ENCODE peak calls at places on chromosomes 16 and 17, in ten cellular contexts. Z is AG04450; F is astrocyte of the cerebellum; R is Karpas-422; J is HAP-1; B is A673; I is coronary artery; O is colonic mucosa; N is naive thymus-derived CD4-positive, alpha-beta T cell; E is cardiac fibroblast. A is an unnamed sample.

GRCh38 chr16:80285089-80285488 is 255.7 kb upstream of the DYNLRB2 start:
- DNase-seq in J (no peak), E (peak; percentile 81), N (no peak), I (no peak), R (no peak), Z (peak; percentile 47), O (no peak), B (no peak), F (no peak), A (no peak)

GRCh38 chr16:70158261-70158939 is 15.2 kb upstream of the CLEC18C start:
- DNase-seq in B (no peak), Z (no peak), J (no peak), F (no peak), R (no peak), E (no peak), O (no peak), N (no peak), I (no peak), A (no peak)

GRCh38 chr17:11943759-11944347 is 53.4 kb downstream of the ZNF18 start:
- DNase-seq in B (no peak), F (no peak), N (no peak), J (no peak), R (no peak), I (no peak), E (no peak), Z (no peak), O (no peak), A (no peak)

GRCh38 chr17:47718634-47719405 is 14.2 kb upstream of the TBX21 start:
- DNase-seq in J (no peak), Z (no peak), E (no peak), O (no peak), B (no peak), I (no peak), F (no peak), R (no peak), N (no peak), A (no peak)

GRCh38 chr17:2758870-2759269 is 9.4 kb upstream of the CCDC92B start:
- DNase-seq in Z (no peak), N (no peak), R (no peak), F (no peak), O (no peak), E (no peak), I (no peak), J (no peak), B (no peak), A (no peak)

GRCh38 chr16:72162105-72162680 is 9.8 kb downstream of the PMFBP1 start:
- DNase-seq in F (no peak), I (no peak), O (no peak), Z (no peak), J (peak; percentile 96), N (no peak), R (no peak), B (no peak), E (peak; percentile 1), A (no peak)

GRCh38 chr16:49491736-49492089 is 118.1 kb downstream of the C16orf78 start:
- DNase-seq in R (no peak), B (peak; percentile 23), N (no peak), O (no peak), F (no peak), J (no peak), E (no peak), I (no peak), Z (no peak), A (peak; percentile 39)

GRCh38 chr17:80833952-80834895 is 157.4 kb upstream of the CHMP6 start:
- DNase-seq in E (peak; percentile 79), N (no peak), O (no peak), Z (no peak), B (no peak), F (no peak), R (no peak), J (no peak), I (no peak), A (no peak)

GRCh38 chr17:61551255-61551742 is 39.7 kb downstream of the NACA2 start:
- DNase-seq in Z (no peak), N (peak; percentile 16), J (peak; percentile 67), R (peak; percentile 56), O (no peak), E (peak; percentile 69), F (peak; percentile 48), B (peak; percentile 57), I (no peak), A (no peak)

GRCh38 chr16:23952128-23953041 is 116.6 kb downstream of the PRKCB start:
- DNase-seq in I (peak; percentile 26), E (no peak), J (no peak), F (no peak), O (peak; percentile 22), B (peak; percentile 92), N (peak; percentile 17), R (no peak), Z (no peak), A (no peak)

GRCh38 chr16:49644143-49644460 is 211.8 kb downstream of the ZNF423 start:
- DNase-seq in O (no peak), J (no peak), N (no peak), F (peak; percentile 16), Z (no peak), I (no peak), R (no peak), B (peak; percentile 60), E (peak; percentile 73), A (no peak)

DNA sequence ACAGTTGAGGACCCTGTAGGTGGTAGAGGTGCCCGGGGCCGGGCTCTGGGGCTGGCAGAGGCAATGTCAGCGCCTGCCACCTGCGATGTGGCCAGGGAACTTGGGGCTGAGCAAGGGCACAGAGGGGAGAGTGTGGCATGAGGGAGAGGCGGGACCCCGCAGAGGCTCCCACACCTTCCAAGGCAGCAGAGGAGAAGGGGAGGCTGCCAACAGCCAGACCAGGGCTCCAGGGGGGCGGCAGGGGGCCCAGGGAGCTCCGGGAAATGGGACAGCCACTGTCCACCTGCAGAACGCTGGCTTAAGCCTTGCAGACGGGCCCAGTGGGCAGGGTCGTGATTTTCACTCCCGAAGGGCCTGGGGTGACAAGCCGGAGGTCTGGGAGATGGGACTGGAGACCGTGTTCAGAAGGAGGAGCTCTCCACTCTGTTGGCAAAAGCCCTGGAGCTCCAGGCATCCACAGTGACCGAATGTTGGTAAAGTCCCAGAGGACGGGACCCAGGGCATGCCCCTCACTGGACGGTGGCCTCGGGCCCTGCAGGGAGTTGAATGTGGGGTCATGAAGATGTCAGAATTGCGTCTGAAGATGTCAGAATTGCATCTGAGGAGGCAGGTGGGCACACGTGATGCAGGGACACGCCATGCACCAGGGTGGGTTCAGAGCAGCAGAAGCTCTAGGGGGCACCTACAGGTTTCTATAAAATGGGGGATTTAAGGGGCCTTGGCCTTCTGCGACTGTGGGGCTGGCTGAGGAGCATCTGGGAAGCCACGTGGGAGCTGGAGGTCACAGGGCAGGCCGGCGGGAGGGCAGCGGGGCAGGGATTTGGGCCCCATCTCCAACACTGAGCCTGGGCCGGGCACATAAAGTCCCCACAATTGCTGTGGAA is 18.6 kb downstream of the CD7 start:
- DNase-seq in B (no peak), I (no peak), E (no peak), Z (no peak), J (no peak), N (peak; percentile 29), R (no peak), F (no peak), O (no peak), A (no peak)
- H3K4me3 ChIP-seq in B (peak overlapping the region; percentile 35), I (peak overlapping the region; percentile 78), E (no peak overlapping the region), Z (peak overlapping the region; percentile 55), J (no peak overlapping the region), N (peak overlapping the region; percentile 57), R (peak overlapping the region; percentile 69), F (peak overlapping the region; percentile 34), O (peak overlapping the region; percentile 35), A (no peak overlapping the region)

GRCh38 chr17:51103451-51103850 is 17.2 kb downstream of the SPAG9 start:
- DNase-seq in N (no peak), O (no peak), J (no peak), R (no peak), Z (no peak), F (no peak), I (no peak), B (no peak), E (no peak), A (no peak)
- H3K4me3 ChIP-seq in N (no peak overlapping the region), O (no peak overlapping the region), J (no peak overlapping the region), R (no peak overlapping the region), Z (no peak overlapping the region), F (no peak overlapping the region), I (no peak overlapping the region), B (no peak overlapping the region), E (no peak overlapping the region), A (no peak overlapping the region)

DNA sequence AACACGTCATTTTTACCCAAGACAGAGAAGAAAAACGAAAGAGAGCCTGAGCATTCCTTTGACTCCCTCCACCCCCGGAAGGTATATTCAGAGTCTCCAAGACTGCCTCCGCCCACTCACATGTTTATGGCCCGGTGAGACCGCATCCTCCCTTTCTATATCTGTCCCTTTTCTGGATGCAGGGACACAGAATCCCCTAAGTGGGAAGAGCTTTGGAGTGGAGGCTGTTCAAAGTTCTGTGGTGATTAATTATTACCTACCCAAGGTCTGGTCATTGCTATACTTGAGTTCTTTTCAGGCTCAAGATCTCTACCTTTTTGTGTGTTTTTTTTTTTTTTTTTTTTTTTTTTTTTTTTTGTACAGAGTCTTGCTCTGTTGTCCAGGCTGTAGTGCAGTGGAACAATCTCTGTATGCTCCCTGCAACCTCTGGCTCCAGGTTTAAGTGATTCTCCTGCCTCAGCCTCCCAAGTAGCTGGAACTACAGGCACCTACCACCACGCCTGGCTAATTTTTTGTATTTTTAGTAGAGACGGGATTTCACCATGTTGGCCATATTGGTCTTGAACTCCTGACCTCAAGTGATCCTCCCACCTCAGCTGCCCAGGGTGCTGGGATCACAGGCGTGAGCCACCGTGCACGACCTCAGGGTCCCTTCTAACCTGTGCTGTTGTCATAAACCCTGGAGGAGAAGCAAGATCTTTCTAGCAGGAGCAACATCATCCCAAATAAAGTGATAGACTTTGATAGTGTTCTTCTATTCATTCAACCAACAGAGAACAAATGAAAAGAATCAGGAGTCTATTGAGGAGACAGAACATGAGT is 407.1 kb downstream of the WWOX start:
- DNase-seq in J (no peak), B (no peak), I (no peak), F (no peak), N (no peak), E (no peak), Z (no peak), R (no peak), O (no peak), A (no peak)
- H3K4me3 ChIP-seq in J (no peak overlapping the region), B (no peak overlapping the region), I (peak overlapping the region; percentile 57), F (peak overlapping the region; percentile 12), N (no peak overlapping the region), E (no peak overlapping the region), Z (no peak overlapping the region), R (no peak overlapping the region), O (no peak overlapping the region), A (no peak overlapping the region)

DNA sequence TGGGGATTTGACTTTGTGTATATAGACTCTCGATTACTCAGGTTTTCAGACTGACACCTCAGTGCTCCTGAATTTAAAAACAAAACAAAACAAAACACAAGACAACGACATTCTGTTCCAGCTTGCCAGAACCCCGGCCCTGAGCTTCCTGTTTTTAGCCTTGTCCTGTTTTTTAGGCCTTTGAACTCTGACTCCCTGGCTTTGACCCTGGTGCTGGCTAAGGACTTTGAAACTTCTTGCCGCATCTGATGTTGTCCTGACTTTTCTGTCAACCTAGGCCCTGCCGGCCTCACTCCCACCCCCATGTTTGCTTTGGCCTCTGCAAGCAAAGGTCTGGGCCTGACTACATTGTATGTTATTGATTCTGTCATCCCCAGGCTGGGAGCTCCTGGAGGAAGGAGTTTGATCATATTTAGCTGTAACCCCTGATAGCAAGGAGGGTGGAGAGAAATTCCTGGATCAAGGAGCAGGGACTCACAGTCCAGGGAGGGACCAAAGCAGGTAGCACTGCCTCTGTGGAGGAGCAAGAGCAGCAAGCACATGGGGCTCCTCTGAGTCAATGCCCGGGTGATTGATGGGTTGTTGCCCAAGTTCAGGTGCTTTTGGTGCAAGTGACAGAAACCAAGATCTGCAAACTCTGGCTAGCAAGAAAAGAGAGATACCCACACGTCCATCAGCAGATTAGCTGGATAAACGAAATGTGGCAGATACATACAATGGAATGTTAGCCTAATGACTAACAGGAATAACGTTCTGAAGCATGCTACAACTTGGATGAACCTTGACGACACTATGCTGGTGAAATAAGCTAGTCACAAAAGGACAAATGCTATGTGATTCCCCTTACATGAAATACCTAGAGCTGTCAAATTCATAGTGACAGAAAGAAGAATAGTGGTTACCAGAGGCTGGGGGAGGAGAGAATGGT is 7.7 kb downstream of the CCL16 start:
- DNase-seq in N (no peak), E (peak; percentile 67), J (no peak), F (no peak), B (no peak), O (peak; percentile 30), R (no peak), Z (no peak), I (no peak), A (no peak)
- H3K4me3 ChIP-seq in N (no peak overlapping the region), E (no peak overlapping the region), J (no peak overlapping the region), F (no peak overlapping the region), B (no peak overlapping the region), O (no peak overlapping the region), R (no peak overlapping the region), Z (no peak overlapping the region), I (no peak overlapping the region), A (no peak overlapping the region)

A was measured in iPS DF 6.9.